ENCODE peak calls at places on chromosome 14, in six cellular contexts. One of them, this sample, is unnamed.

GRCh38 chr14:88128811-88129210 is 123.9 kb downstream of the GPR65 start:
- DNase-seq in AG09319: no peak
- DNase-seq in mammary epithelial cell: no peak
- DNase-seq in HFFc6: no peak
- DNase-seq in cardiac fibroblast: peak; percentile 11
- DNase-seq in MM.1S: no peak
- DNase-seq in this sample: peak; percentile 7

GRCh38 chr14:89336338-89336737 is 80.7 kb downstream of the FOXN3 start:
- DNase-seq in AG09319: no peak
- DNase-seq in mammary epithelial cell: no peak
- DNase-seq in HFFc6: no peak
- DNase-seq in cardiac fibroblast: no peak
- DNase-seq in MM.1S: no peak
- DNase-seq in this sample: no peak

GRCh38 chr14:75141062-75141461 is 14.2 kb upstream of the NEK9 start:
- DNase-seq in AG09319: no peak
- DNase-seq in mammary epithelial cell: no peak
- DNase-seq in HFFc6: no peak
- DNase-seq in cardiac fibroblast: no peak
- DNase-seq in MM.1S: no peak
- DNase-seq in this sample: no peak

GRCh38 chr14:72692678-72693077 is 201.2 kb downstream of the DPF3 start:
- DNase-seq in AG09319: no peak
- DNase-seq in mammary epithelial cell: peak; percentile 32
- DNase-seq in HFFc6: no peak
- DNase-seq in cardiac fibroblast: no peak
- DNase-seq in MM.1S: no peak
- DNase-seq in this sample: peak; percentile 11

GRCh38 chr14:90785876-90786450 is 30.3 kb downstream of the TTC7B start:
- DNase-seq in AG09319: no peak
- DNase-seq in mammary epithelial cell: no peak
- DNase-seq in HFFc6: no peak
- DNase-seq in cardiac fibroblast: no peak
- DNase-seq in MM.1S: no peak
- DNase-seq in this sample: no peak

GRCh38 chr14:61570188-61570960 is 124.9 kb upstream of the HIF1A start:
- DNase-seq in AG09319: no peak
- DNase-seq in mammary epithelial cell: no peak
- DNase-seq in HFFc6: no peak
- DNase-seq in cardiac fibroblast: no peak
- DNase-seq in MM.1S: no peak
- DNase-seq in this sample: no peak

GRCh38 chr14:100861188-100861936 is 35.4 kb downstream of the MEG3 start:
- DNase-seq in AG09319: no peak
- DNase-seq in mammary epithelial cell: no peak
- DNase-seq in HFFc6: no peak
- DNase-seq in cardiac fibroblast: no peak
- DNase-seq in MM.1S: no peak
- DNase-seq in this sample: no peak

GRCh38 chr14:104383931-104384775 is 195.4 kb upstream of the C14orf180 start:
- DNase-seq in AG09319: no peak
- DNase-seq in mammary epithelial cell: no peak
- DNase-seq in HFFc6: no peak
- DNase-seq in cardiac fibroblast: no peak
- DNase-seq in MM.1S: no peak
- DNase-seq in this sample: no peak

GRCh38 chr14:56170028-56170427 is 51.8 kb downstream of the PELI2 start:
- DNase-seq in AG09319: no peak
- DNase-seq in mammary epithelial cell: no peak
- DNase-seq in HFFc6: no peak
- DNase-seq in cardiac fibroblast: no peak
- DNase-seq in MM.1S: no peak
- DNase-seq in this sample: peak; percentile 42

GRCh38 chr14:104326848-104327247 is 188.5 kb downstream of the KIF26A start:
- DNase-seq in AG09319: no peak
- DNase-seq in mammary epithelial cell: no peak
- DNase-seq in HFFc6: no peak
- DNase-seq in cardiac fibroblast: no peak
- DNase-seq in MM.1S: no peak
- DNase-seq in this sample: no peak

GRCh38 chr14:23356036-23356435 is 3.3 kb upstream of the SLC22A17 start:
- DNase-seq in AG09319: no peak
- DNase-seq in mammary epithelial cell: no peak
- DNase-seq in HFFc6: no peak
- DNase-seq in cardiac fibroblast: no peak
- DNase-seq in MM.1S: no peak
- DNase-seq in this sample: no peak

GRCh38 chr14:69366069-69366468 is 32.0 kb downstream of the ERH start:
- DNase-seq in AG09319: no peak
- DNase-seq in mammary epithelial cell: no peak
- DNase-seq in HFFc6: no peak
- DNase-seq in cardiac fibroblast: no peak
- DNase-seq in MM.1S: no peak
- DNase-seq in this sample: no peak

GRCh38 chr14:63852817-63853730 is at the start of gene SYNE2:
- DNase-seq in AG09319: peak; percentile 20
- DNase-seq in mammary epithelial cell: peak; percentile 74
- DNase-seq in HFFc6: peak; percentile 28
- DNase-seq in cardiac fibroblast: peak; percentile 65
- DNase-seq in MM.1S: peak; percentile 61
- DNase-seq in this sample: peak; percentile 77

GRCh38 chr14:33940561-33941011 is 10.3 kb downstream of the EGLN3 start:
- DNase-seq in AG09319: no peak
- DNase-seq in mammary epithelial cell: no peak
- DNase-seq in HFFc6: no peak
- DNase-seq in cardiac fibroblast: no peak
- DNase-seq in MM.1S: no peak
- DNase-seq in this sample: no peak

GRCh38 chr14:34498684-34499412 is 36.8 kb upstream of the SPTSSA start:
- DNase-seq in AG09319: no peak
- DNase-seq in mammary epithelial cell: peak; percentile 43
- DNase-seq in HFFc6: peak; percentile 30
- DNase-seq in cardiac fibroblast: peak; percentile 33
- DNase-seq in MM.1S: no peak
- DNase-seq in this sample: peak; percentile 37

GRCh38 chr14:57080691-57081090 is 188.0 kb downstream of the EXOC5 start:
- DNase-seq in AG09319: no peak
- DNase-seq in mammary epithelial cell: no peak
- DNase-seq in HFFc6: no peak
- DNase-seq in cardiac fibroblast: no peak
- DNase-seq in MM.1S: no peak
- DNase-seq in this sample: no peak

GRCh38 chr14:59133202-59133601 is 55.3 kb upstream of the DAAM1 start:
- DNase-seq in AG09319: no peak
- DNase-seq in mammary epithelial cell: no peak
- DNase-seq in HFFc6: no peak
- DNase-seq in cardiac fibroblast: peak; percentile 16
- DNase-seq in MM.1S: no peak
- DNase-seq in this sample: peak; percentile 31

GRCh38 chr14:23548351-23549318 is 2.9 kb downstream of the ZFHX2 start:
- DNase-seq in AG09319: no peak
- DNase-seq in mammary epithelial cell: no peak
- DNase-seq in HFFc6: peak; percentile 45
- DNase-seq in cardiac fibroblast: peak; percentile 27
- DNase-seq in MM.1S: no peak
- DNase-seq in this sample: peak; percentile 48

GRCh38 chr14:76280221-76280620 is 95.7 kb upstream of the ESRRB start:
- DNase-seq in AG09319: no peak
- DNase-seq in mammary epithelial cell: no peak
- DNase-seq in HFFc6: no peak
- DNase-seq in cardiac fibroblast: no peak
- DNase-seq in MM.1S: no peak
- DNase-seq in this sample: no peak

GRCh38 chr14:104462651-104463630 is 116.6 kb upstream of the C14orf180 start:
- DNase-seq in AG09319: no peak
- DNase-seq in mammary epithelial cell: peak; percentile 3
- DNase-seq in HFFc6: no peak
- DNase-seq in cardiac fibroblast: peak; percentile 5
- DNase-seq in MM.1S: no peak
- DNase-seq in this sample: no peak

GRCh38 chr14:78254911-78255431 is 84.8 kb downstream of the NRXN3 start:
- DNase-seq in AG09319: no peak
- DNase-seq in mammary epithelial cell: peak; percentile 43
- DNase-seq in HFFc6: peak; percentile 74
- DNase-seq in cardiac fibroblast: no peak
- DNase-seq in MM.1S: peak; percentile 34
- DNase-seq in this sample: no peak

GRCh38 chr14:69287096-69287991 is 27.4 kb downstream of the GALNT16 start:
- DNase-seq in AG09319: no peak
- DNase-seq in mammary epithelial cell: no peak
- DNase-seq in HFFc6: no peak
- DNase-seq in cardiac fibroblast: peak; percentile 25
- DNase-seq in MM.1S: no peak
- DNase-seq in this sample: no peak

GRCh38 chr14:101110729-101111619 is 207.5 kb upstream of the RTL1 start:
- DNase-seq in AG09319: no peak
- DNase-seq in mammary epithelial cell: no peak
- DNase-seq in HFFc6: no peak
- DNase-seq in cardiac fibroblast: no peak
- DNase-seq in MM.1S: no peak
- DNase-seq in this sample: no peak

GRCh38 chr14:100979780-100980179 is 76.3 kb upstream of the RTL1 start:
- DNase-seq in AG09319: peak; percentile 11
- DNase-seq in mammary epithelial cell: peak; percentile 75
- DNase-seq in HFFc6: peak; percentile 85
- DNase-seq in cardiac fibroblast: peak; percentile 72
- DNase-seq in MM.1S: no peak
- DNase-seq in this sample: peak; percentile 57

GRCh38 chr14:70317091-70317968 is 42.2 kb downstream of the COX16 start:
- DNase-seq in AG09319: no peak
- DNase-seq in mammary epithelial cell: no peak
- DNase-seq in HFFc6: no peak
- DNase-seq in cardiac fibroblast: no peak
- DNase-seq in MM.1S: no peak
- DNase-seq in this sample: no peak

GRCh38 chr14:55851961-55852360 is 266.2 kb upstream of the PELI2 start:
- DNase-seq in AG09319: no peak
- DNase-seq in mammary epithelial cell: no peak
- DNase-seq in HFFc6: no peak
- DNase-seq in cardiac fibroblast: no peak
- DNase-seq in MM.1S: no peak
- DNase-seq in this sample: no peak

GRCh38 chr14:76293923-76294322 is 82.0 kb upstream of the ESRRB start:
- DNase-seq in AG09319: no peak
- DNase-seq in mammary epithelial cell: no peak
- DNase-seq in HFFc6: no peak
- DNase-seq in cardiac fibroblast: no peak
- DNase-seq in MM.1S: no peak
- DNase-seq in this sample: no peak

GRCh38 chr14:36582874-36583241 is 444 bp upstream of the NKX2-8 start:
- DNase-seq in AG09319: no peak
- DNase-seq in mammary epithelial cell: no peak
- DNase-seq in HFFc6: no peak
- DNase-seq in cardiac fibroblast: peak; percentile 7
- DNase-seq in MM.1S: no peak
- DNase-seq in this sample: no peak

GRCh38 chr14:30553311-30553989 is 5.5 kb upstream of the G2E3 start:
- DNase-seq in AG09319: no peak
- DNase-seq in mammary epithelial cell: peak; percentile 82
- DNase-seq in HFFc6: peak; percentile 67
- DNase-seq in cardiac fibroblast: peak; percentile 77
- DNase-seq in MM.1S: no peak
- DNase-seq in this sample: peak; percentile 31

GRCh38 chr14:102046337-102047278 is 40.2 kb downstream of the HSP90AA1 start:
- DNase-seq in AG09319: peak; percentile 62
- DNase-seq in mammary epithelial cell: peak; percentile 39
- DNase-seq in HFFc6: peak; percentile 20
- DNase-seq in cardiac fibroblast: peak; percentile 38
- DNase-seq in MM.1S: no peak
- DNase-seq in this sample: peak; percentile 30

GRCh38 chr14:71196921-71197320 is 289.7 kb downstream of the PCNX1 start:
- DNase-seq in AG09319: no peak
- DNase-seq in mammary epithelial cell: no peak
- DNase-seq in HFFc6: no peak
- DNase-seq in cardiac fibroblast: no peak
- DNase-seq in MM.1S: no peak
- DNase-seq in this sample: no peak

GRCh38 chr14:21771671-21772070 is 98.1 kb upstream of the OR4E1 start:
- DNase-seq in AG09319: no peak
- DNase-seq in mammary epithelial cell: peak; percentile 58
- DNase-seq in HFFc6: no peak
- DNase-seq in cardiac fibroblast: no peak
- DNase-seq in MM.1S: no peak
- DNase-seq in this sample: no peak

GRCh38 chr14:21768875-21769257 is 95.2 kb upstream of the OR4E1 start:
- DNase-seq in AG09319: no peak
- DNase-seq in mammary epithelial cell: no peak
- DNase-seq in HFFc6: no peak
- DNase-seq in cardiac fibroblast: no peak
- DNase-seq in MM.1S: peak; percentile 47
- DNase-seq in this sample: no peak

GRCh38 chr14:21768116-21768874 is 94.7 kb upstream of the OR4E1 start:
- DNase-seq in AG09319: no peak
- DNase-seq in mammary epithelial cell: peak; percentile 24
- DNase-seq in HFFc6: no peak
- DNase-seq in cardiac fibroblast: peak; percentile 23
- DNase-seq in MM.1S: peak; percentile 79
- DNase-seq in this sample: peak; percentile 22
- TF ChIP-seq CTCF in AG09319: no peak
- TF ChIP-seq CTCF in mammary epithelial cell: peak; percentile 56
- TF ChIP-seq CTCF in HFFc6: peak; percentile 49
- TF ChIP-seq CTCF in cardiac fibroblast: peak; percentile 45
- TF ChIP-seq CTCF in MM.1S: peak; percentile 53
- TF ChIP-seq CTCF in this sample: peak; percentile 52

GRCh38 chr14:99538275-99538674 is 57.1 kb downstream of the CCNK start:
- DNase-seq in AG09319: no peak
- DNase-seq in mammary epithelial cell: no peak
- DNase-seq in HFFc6: no peak
- DNase-seq in cardiac fibroblast: no peak
- DNase-seq in MM.1S: no peak
- DNase-seq in this sample: no peak
- TF ChIP-seq CTCF in AG09319: no peak
- TF ChIP-seq CTCF in mammary epithelial cell: no peak
- TF ChIP-seq CTCF in HFFc6: peak; percentile 44
- TF ChIP-seq CTCF in cardiac fibroblast: peak; percentile 16
- TF ChIP-seq CTCF in MM.1S: no peak
- TF ChIP-seq CTCF in this sample: no peak

GRCh38 chr14:25413058-25413457 is 363.1 kb upstream of the STXBP6 start:
- DNase-seq in AG09319: no peak
- DNase-seq in mammary epithelial cell: no peak
- DNase-seq in HFFc6: no peak
- DNase-seq in cardiac fibroblast: no peak
- DNase-seq in MM.1S: no peak
- DNase-seq in this sample: no peak

GRCh38 chr14:25406818-25407217 is 356.9 kb upstream of the STXBP6 start:
- DNase-seq in AG09319: no peak
- DNase-seq in mammary epithelial cell: peak; percentile 8
- DNase-seq in HFFc6: peak; percentile 12
- DNase-seq in cardiac fibroblast: peak; percentile 33
- DNase-seq in MM.1S: peak; percentile 44
- DNase-seq in this sample: peak; percentile 27

GRCh38 chr14:25411933-25412757 is 362.2 kb upstream of the STXBP6 start:
- DNase-seq in AG09319: no peak
- DNase-seq in mammary epithelial cell: no peak
- DNase-seq in HFFc6: no peak
- DNase-seq in cardiac fibroblast: peak; percentile 18
- DNase-seq in MM.1S: peak; percentile 10
- DNase-seq in this sample: peak; percentile 16
- TF ChIP-seq CTCF in AG09319: no peak
- TF ChIP-seq CTCF in mammary epithelial cell: no peak
- TF ChIP-seq CTCF in HFFc6: peak; percentile 69
- TF ChIP-seq CTCF in cardiac fibroblast: no peak
- TF ChIP-seq CTCF in MM.1S: peak; percentile 20
- TF ChIP-seq CTCF in this sample: peak; percentile 6

GRCh38 chr14:96086574-96087077 is 47.5 kb downstream of the C14orf132 start:
- DNase-seq in AG09319: no peak
- DNase-seq in mammary epithelial cell: peak; percentile 76
- DNase-seq in HFFc6: peak; percentile 47
- DNase-seq in cardiac fibroblast: peak; percentile 25
- DNase-seq in MM.1S: no peak
- DNase-seq in this sample: no peak
- TF ChIP-seq CTCF in AG09319: no peak
- TF ChIP-seq CTCF in mammary epithelial cell: peak; percentile 41
- TF ChIP-seq CTCF in HFFc6: peak; percentile 59
- TF ChIP-seq CTCF in cardiac fibroblast: no peak
- TF ChIP-seq CTCF in MM.1S: no peak
- TF ChIP-seq CTCF in this sample: no peak

This sample was measured in fibroblast of pulmonary artery.